ENCODE peak calls at places on chromosomes 2 and 18, in five cellular contexts. S is HepG2, Q is HCT116, O is K562, C is GM12878. E is an unnamed sample.

GRCh38 chr2:236744316-236745105 is 174.9 kb downstream of the ACKR3 start:
- DNase-seq in Q (no peak), O (no peak), C (no peak), S (no peak), E (no peak)

GRCh38 chr2:29196792-29197788 is 81.9 kb downstream of the CLIP4 start:
- DNase-seq in O (peak), S (peak), C (peak), Q (peak), E (peak)

GRCh38 chr2:170535552-170535951 is 179.6 kb upstream of the SP5 start:
- DNase-seq in S (no peak), C (no peak), Q (no peak), O (no peak), E (no peak)

GRCh38 chr18:48135436-48135966 is 205.0 kb upstream of the SMAD2 start:
- DNase-seq in Q (no peak), S (no peak), C (no peak), O (no peak), E (no peak)

GRCh38 chr2:227503433-227504406 is 31.8 kb downstream of the AGFG1 start:
- DNase-seq in Q (peak), C (no peak), S (peak), O (peak), E (no peak)

GRCh38 chr2:121860033-121860810 is 104.8 kb downstream of the TSN start:
- DNase-seq in Q (no peak), C (no peak), O (no peak), S (no peak), E (no peak)

GRCh38 chr2:71725836-71726235 is 272.5 kb downstream of the DYSF start:
- DNase-seq in C (no peak), Q (no peak), O (no peak), S (no peak), E (no peak)

GRCh38 chr2:201779996-201780673 is 598 bp downstream of the ALS2 start:
- DNase-seq in C (no peak), Q (no peak), O (peak), S (peak), E (no peak)

GRCh38 chr2:109094144-109094543 is 34.9 kb upstream of the SH3RF3 start:
- DNase-seq in S (no peak), O (no peak), C (no peak), Q (no peak), E (no peak)

GRCh38 chr2:109098251-109098920 is 30.6 kb upstream of the SH3RF3 start:
- DNase-seq in C (no peak), O (no peak), Q (no peak), S (no peak), E (no peak)

GRCh38 chr2:109102588-109103233 is 26.3 kb upstream of the SH3RF3 start:
- DNase-seq in Q (no peak), S (no peak), C (no peak), O (no peak), E (no peak)

GRCh38 chr2:109103286-109103685 is 25.7 kb upstream of the SH3RF3 start:
- DNase-seq in Q (no peak), C (no peak), O (no peak), S (no peak), E (no peak)

GRCh38 chr2:109098921-109099273 is 30.1 kb upstream of the SH3RF3 start:
- DNase-seq in O (no peak), S (no peak), C (no peak), Q (no peak), E (no peak)
- TF ChIP-seq JUND in O (no peak), S (no peak), C (no peak), Q (no peak), E (no peak)

GRCh38 chr18:46009158-46009866 is 42.2 kb upstream of the EPG5 start:
- DNase-seq in Q (no peak), O (no peak), C (no peak), S (no peak), E (no peak)
- TF ChIP-seq JUND in Q (no peak), O (no peak), C (no peak), S (no peak), E (no peak)

GRCh38 chr2:45069711-45070664 is 60.7 kb upstream of the SIX2 start:
- DNase-seq in S (no peak), O (no peak), C (no peak), Q (no peak), E (no peak)
- TF ChIP-seq JUND in S (no peak), O (no peak), C (no peak), Q (no peak), E (no peak)

GRCh38 chr2:167331636-167332232 is 443.5 kb downstream of the XIRP2 start:
- DNase-seq in O (no peak), Q (no peak), S (peak), C (no peak), E (no peak)
- TF ChIP-seq JUND in O (no peak), Q (no peak), S (no peak), C (no peak), E (no peak)

E was measured in T47D.